ENCODE peak calls at places on chromosomes 13 and 19, in four cellular contexts. K, S, P and M are unnamed samples.

GRCh38 chr13:32587774-32588165 is 1.5 kb downstream of the PDS5B start:
- DNase-seq in P (no peak), K (peak), S (no peak), M (no peak)

GRCh38 chr19:32708457-32708856 is 11.1 kb upstream of the TDRD12 start:
- DNase-seq in K (no peak), S (no peak), P (no peak), M (peak)

GRCh38 chr13:31670831-31671617 is 68.3 kb upstream of the RXFP2 start:
- DNase-seq in P (no peak), K (no peak), S (no peak), M (no peak)

GRCh38 chr13:25232937-25233515 is 54.3 kb downstream of the MTMR6 start:
- DNase-seq in S (no peak), K (peak), P (no peak), M (no peak)

GRCh38 chr13:32731576-32731975 is 145.3 kb downstream of the PDS5B start:
- DNase-seq in K (peak), P (no peak), S (no peak), M (peak)

GRCh38 chr19:8505680-8506401 is 3.4 kb upstream of the PRAM1 start:
- DNase-seq in K (peak), S (peak), P (peak), M (peak)

GRCh38 chr13:26628706-26629105 is 71.2 kb downstream of the WASF3 start:
- DNase-seq in K (peak), P (peak), S (peak), M (no peak)

GRCh38 chr19:10889880-10890279 is 18.5 kb downstream of the CARM1 start:
- DNase-seq in K (no peak), S (no peak), P (no peak), M (no peak)

GRCh38 chr19:31232220-31232619 is 117.0 kb downstream of the TSHZ3 start:
- DNase-seq in P (no peak), K (peak), S (no peak), M (no peak)

GRCh38 chr13:47005761-47006414 is 109.0 kb upstream of the HTR2A start:
- DNase-seq in S (no peak), K (no peak), P (no peak), M (no peak)

GRCh38 chr19:51094696-51095279 is 12.1 kb upstream of the KLK14 start:
- DNase-seq in P (peak), K (peak), S (no peak), M (peak)

GRCh38 chr13:46866150-46866549 is 30.7 kb downstream of the HTR2A start:
- DNase-seq in P (peak), K (peak), S (peak), M (peak)

GRCh38 chr13:63433546-63434150 is 2018.0 kb upstream of the PCDH20 start:
- DNase-seq in S (no peak), P (no peak), K (no peak), M (no peak)

GRCh38 chr19:41226053-41226873 is 7.2 kb downstream of the AXL start:
- DNase-seq in P (peak), S (peak), K (peak), M (peak)

GRCh38 chr13:105167385-105167784 is 1368.1 kb downstream of the EFNB2 start:
- DNase-seq in K (no peak), P (no peak), S (no peak), M (no peak)

GRCh38 chr19:28535352-28535775 is 677.6 kb downstream of the UQCRFS1 start:
- DNase-seq in P (no peak), K (no peak), S (no peak), M (no peak)

GRCh38 chr13:94431987-94432386 is 47.5 kb downstream of the DCT start:
- DNase-seq in P (no peak), K (no peak), S (no peak), M (peak)

GRCh38 chr13:94435604-94436226 is 43.8 kb downstream of the DCT start:
- DNase-seq in K (peak), P (no peak), S (no peak), M (no peak)

GRCh38 chr13:94427313-94427712 is 52.2 kb downstream of the DCT start:
- DNase-seq in K (no peak), S (no peak), P (no peak), M (no peak)

GRCh38 chr13:94433055-94433947 is 46.2 kb downstream of the DCT start:
- DNase-seq in P (peak), K (peak), S (peak), M (peak)

DNA sequence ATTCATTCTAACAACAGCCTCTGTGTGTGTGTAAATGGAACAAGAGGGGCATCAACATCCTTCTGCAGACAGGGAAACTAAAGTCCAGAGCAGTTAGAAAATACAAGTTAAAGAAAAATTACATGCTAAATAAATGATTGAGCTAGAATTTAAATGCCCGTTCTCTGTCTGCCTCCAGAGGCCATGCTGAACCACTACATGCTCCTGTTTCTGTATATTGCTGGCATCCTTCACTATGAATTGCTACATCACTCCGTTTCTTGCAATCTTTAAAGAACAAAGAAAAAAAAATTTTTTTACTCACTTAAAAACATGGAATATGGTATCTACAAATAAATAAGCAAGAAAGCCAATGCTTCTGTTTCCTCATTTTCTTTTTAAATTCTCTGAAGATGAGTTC is 47.9 kb downstream of the DCT start:
- DNase-seq in S (no peak), K (no peak), P (no peak), M (no peak)
- TF ChIP-seq CTCF in S (no peak), K (peak), P (no peak), M (no peak)

GRCh38 chr19:2287585-2287984 is 5.6 kb upstream of the PEAK3 start:
- DNase-seq in P (no peak), K (no peak), S (no peak), M (no peak)
- TF ChIP-seq CTCF in P (no peak), K (no peak), S (no peak), M (no peak)

GRCh38 chr19:6219147-6219525 is 60.6 kb downstream of the MLLT1 start:
- DNase-seq in K (no peak), P (no peak), S (no peak), M (no peak)

GRCh38 chr19:6219592-6220290 is 60.0 kb downstream of the MLLT1 start:
- DNase-seq in K (no peak), S (no peak), P (no peak), M (no peak)

GRCh38 chr19:6216996-6217751 is 62.6 kb downstream of the MLLT1 start:
- DNase-seq in K (peak), S (no peak), P (no peak), M (no peak)

GRCh38 chr19:6217752-6218403 is 61.9 kb downstream of the MLLT1 start:
- DNase-seq in S (no peak), K (no peak), P (no peak), M (no peak)

GRCh38 chr19:6218497-6219146 is 61.2 kb downstream of the MLLT1 start:
- DNase-seq in S (peak), K (peak), P (peak), M (peak)
- TF ChIP-seq CTCF in S (peak), K (peak), P (peak), M (peak)

DNA sequence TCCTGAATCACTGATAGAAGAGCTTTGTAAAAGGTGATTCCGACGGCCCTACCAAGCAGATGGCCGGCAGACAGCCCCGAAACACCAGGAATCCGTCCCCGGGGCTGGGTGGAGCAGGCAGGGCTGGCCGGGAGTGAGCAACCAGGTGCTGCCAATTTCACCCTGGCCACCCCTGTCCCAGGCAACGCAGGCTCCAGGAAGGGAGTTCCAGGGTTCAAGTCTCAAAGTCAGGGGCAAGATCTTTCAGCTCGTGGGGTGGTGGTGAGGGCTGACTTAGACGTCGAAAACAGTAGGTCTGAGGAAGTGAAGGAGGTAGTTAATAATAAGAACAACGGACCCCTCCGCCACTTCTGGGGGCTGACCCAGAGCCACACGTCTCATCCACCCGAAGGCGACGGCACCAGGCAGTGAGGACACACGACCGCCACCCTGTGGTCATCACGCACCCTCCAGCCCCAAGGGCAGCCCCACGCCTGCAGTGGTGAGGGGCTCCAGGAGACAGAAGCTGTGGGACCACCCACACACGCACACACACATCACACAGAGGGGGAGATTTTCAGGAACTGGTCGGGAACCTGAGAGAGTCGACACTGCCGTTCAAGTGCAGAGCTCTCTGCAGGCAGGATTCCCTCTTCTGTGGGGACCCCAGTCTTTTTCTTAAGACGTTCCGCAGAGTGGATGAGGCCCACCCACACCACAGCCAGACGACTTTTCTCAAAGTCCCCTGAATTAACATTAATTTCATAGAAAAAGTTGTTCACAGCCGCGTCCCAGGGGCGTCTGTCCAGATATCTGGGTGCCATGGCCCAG is 67.2 kb downstream of the SPACA7 start:
- DNase-seq in S (no peak), P (peak), K (no peak), M (peak)
- TF ChIP-seq CTCF in S (no peak), P (peak), K (peak), M (no peak)

GRCh38 chr13:110942248-110942981 is 27.5 kb upstream of the ANKRD10 start:
- DNase-seq in K (no peak), S (no peak), P (no peak), M (peak)

GRCh38 chr13:110944121-110944967 is 29.5 kb upstream of the ANKRD10 start:
- DNase-seq in K (peak), S (peak), P (peak), M (peak)

GRCh38 chr13:110937511-110938303 is 22.8 kb upstream of the ANKRD10 start:
- DNase-seq in K (no peak), P (no peak), S (no peak), M (no peak)

GRCh38 chr13:110936519-110936918 is 21.6 kb upstream of the ANKRD10 start:
- DNase-seq in K (no peak), S (no peak), P (no peak), M (no peak)

DNA sequence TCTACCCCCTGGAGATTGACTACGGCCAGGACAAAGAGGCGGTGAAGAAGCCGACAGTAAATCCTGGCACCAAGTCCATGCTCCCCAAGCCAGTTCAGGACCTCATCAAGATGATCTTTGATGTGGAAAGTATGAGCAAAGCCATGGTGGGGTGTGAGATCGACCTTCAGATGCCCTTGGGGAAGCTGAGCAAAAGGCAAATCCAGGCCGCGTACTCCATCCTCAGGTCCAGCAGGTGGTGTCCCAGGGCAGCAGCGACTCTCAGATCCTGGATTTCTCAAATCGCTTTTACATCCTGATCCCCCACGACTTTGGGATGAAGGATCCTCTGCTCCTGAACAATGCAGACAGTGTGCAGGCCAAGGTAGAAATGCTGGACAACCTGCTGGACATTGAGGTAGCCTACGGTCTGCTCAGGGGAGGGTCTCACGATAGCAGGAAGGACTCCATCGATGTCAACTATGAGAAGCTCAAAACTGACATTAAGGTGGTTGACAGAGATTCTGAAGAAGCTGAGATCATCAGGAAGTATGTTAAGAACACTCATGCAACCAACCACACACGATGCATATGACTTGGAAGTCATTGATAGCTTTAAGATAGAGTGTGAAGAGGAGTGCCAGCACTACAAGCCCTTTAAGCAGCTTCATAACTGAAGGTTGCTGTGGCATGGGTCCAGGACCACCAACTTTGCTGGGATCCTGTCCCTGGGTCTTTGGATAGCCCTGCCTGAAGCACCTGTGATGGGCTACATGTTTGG is 24.0 kb upstream of the ANKRD10 start:
- DNase-seq in P (no peak), K (no peak), S (no peak), M (no peak)
- TF ChIP-seq CTCF in P (no peak), K (peak), S (no peak), M (no peak)

GRCh38 chr13:48975101-48975925 is at the start of gene FNDC3A:
- DNase-seq in P (peak), S (peak), K (peak), M (peak)

GRCh38 chr13:48976677-48977625 is 1.2 kb downstream of the FNDC3A start:
- DNase-seq in P (no peak), K (peak), S (no peak), M (peak)

GRCh38 chr13:48977973-48978372 is 2.3 kb downstream of the FNDC3A start:
- DNase-seq in K (no peak), S (no peak), P (no peak), M (no peak)

GRCh38 chr13:48973845-48974431 is 1.8 kb upstream of the FNDC3A start:
- DNase-seq in P (no peak), S (no peak), K (no peak), M (no peak)

GRCh38 chr13:48975926-48976676 is 389 bp downstream of the FNDC3A start:
- DNase-seq in K (peak), P (peak), S (peak), M (peak)
- TF ChIP-seq CTCF in K (peak), P (peak), S (no peak), M (no peak)

GRCh38 chr13:59607780-59608233 is 555.9 kb downstream of the DIAPH3 start:
- DNase-seq in K (no peak), S (no peak), P (no peak), M (no peak)
- TF ChIP-seq CTCF in K (no peak), S (no peak), P (no peak), M (no peak)